ENCODE peak calls at places on chromosomes 3 and 15, in nine cellular contexts. B is astrocyte of the spinal cord; R is CD4-positive, alpha-beta T cell; D is AG09309; A is epithelial cell of esophagus; S is transverse colon; L is endothelial cell; W is pancreas; N is GM10248. U is an unnamed sample.

GRCh38 chr3:197366301-197367044 is 68.1 kb upstream of the DLG1 start:
- DNase-seq in B (peak; percentile 65), R (no peak), D (no peak), A (peak; percentile 81), S (no peak), L (no peak), W (no peak), N (no peak), U (peak; percentile 37)

GRCh38 chr3:196222876-196223595 is 6.7 kb downstream of the SLC51A start:
- DNase-seq in B (no peak), R (no peak), D (no peak), A (peak; percentile 74), S (no peak), L (no peak), W (no peak), N (no peak), U (no peak)

GRCh38 chr15:31169558-31169957 is 68.0 kb upstream of the TRPM1 start:
- DNase-seq in B (no peak), R (no peak), D (no peak), A (no peak), S (no peak), L (no peak), W (no peak), N (peak; percentile 59), U (no peak)

GRCh38 chr3:109731639-109732473 is 394.5 kb upstream of the DPPA4 start:
- DNase-seq in B (peak; percentile 69), R (peak; percentile 54), D (peak; percentile 28), A (peak; percentile 67), S (peak; percentile 51), L (peak; percentile 58), W (no peak), N (peak; percentile 12), U (peak; percentile 81)

GRCh38 chr15:77640615-77641014 is 7.9 kb upstream of the LINGO1 start:
- DNase-seq in B (no peak), R (no peak), D (no peak), A (no peak), S (no peak), L (no peak), W (no peak), N (no peak), U (no peak)

GRCh38 chr15:67823371-67824156 is 1.7 kb upstream of the SKOR1 start:
- DNase-seq in B (no peak), R (no peak), D (no peak), A (no peak), S (no peak), L (no peak), W (peak; percentile 67), N (no peak), U (no peak)

GRCh38 chr3:40019371-40019770 is 210.0 kb downstream of the MYRIP start:
- DNase-seq in B (no peak), R (no peak), D (no peak), A (no peak), S (peak; percentile 44), L (no peak), W (no peak), N (no peak), U (no peak)

GRCh38 chr3:71011565-71012287 is 571.8 kb downstream of the FOXP1 start:
- DNase-seq in B (peak; percentile 26), R (no peak), D (no peak), A (peak; percentile 88), S (no peak), L (no peak), W (no peak), N (no peak), U (no peak)

GRCh38 chr3:120472121-120472844 is 21.5 kb upstream of the FSTL1 start:
- DNase-seq in B (no peak), R (no peak), D (no peak), A (no peak), S (no peak), L (no peak), W (no peak), N (no peak), U (no peak)

DNA sequence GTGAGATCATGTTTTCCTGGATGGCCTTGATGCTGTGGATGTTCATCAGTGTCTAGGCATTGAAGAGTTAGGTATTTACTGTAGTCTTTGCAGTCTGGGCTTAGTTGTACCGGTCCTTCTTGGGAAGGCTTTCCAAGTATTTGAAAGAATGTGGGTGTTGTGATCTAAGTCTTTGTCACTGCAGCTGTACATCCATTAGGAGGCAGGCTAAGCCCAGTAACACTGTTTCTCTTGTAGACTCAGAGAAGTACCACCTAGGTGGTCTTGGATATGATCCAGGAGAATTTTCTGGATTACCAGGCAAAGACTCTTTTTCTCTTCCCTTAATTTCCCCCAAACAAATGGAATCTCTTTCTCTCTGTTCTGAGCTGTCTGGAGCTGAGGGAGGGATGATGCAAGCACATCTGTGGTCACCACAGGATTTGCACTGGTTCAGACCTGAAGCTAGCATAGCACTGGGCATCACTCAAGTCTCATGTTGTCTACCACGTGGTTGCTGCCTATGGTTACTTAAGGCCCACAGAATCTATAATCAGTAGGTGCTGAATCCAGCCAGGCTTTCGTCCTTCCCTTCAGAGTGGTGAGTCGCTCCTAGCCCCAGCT is 227.6 kb downstream of the NECTIN3 start:
- DNase-seq in B (peak; percentile 70), R (no peak), D (peak; percentile 39), A (peak; percentile 54), S (no peak), L (no peak), W (no peak), N (no peak), U (no peak)
- TF ChIP-seq CTCF in B (peak; percentile 30), R (no peak), D (peak; percentile 40), A (no peak), S (no peak), L (no peak), W (no peak), N (no peak), U (no peak)

DNA sequence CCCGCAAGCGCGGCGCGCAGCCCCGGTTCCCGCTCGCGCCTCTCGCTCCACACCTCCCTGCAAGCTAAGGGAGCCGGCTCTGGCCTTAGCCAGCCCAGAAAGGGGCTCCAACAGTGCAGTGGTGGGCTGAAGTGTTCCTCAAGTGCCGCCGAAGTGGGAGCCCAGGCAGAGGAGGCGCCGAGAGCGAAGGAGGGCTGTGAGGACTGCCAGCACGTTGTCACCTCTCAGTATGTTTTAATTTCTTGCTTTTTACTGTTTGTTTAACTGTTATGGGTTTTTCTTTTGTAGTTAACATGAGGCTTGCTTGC is 1525.7 kb downstream of the SI start:
- DNase-seq in B (no peak), R (no peak), D (no peak), A (no peak), S (no peak), L (no peak), W (no peak), N (no peak), U (no peak)
- TF ChIP-seq CTCF in B (no peak), R (no peak), D (no peak), A (no peak), S (no peak), L (no peak), W (no peak), N (no peak), U (no peak)

DNA sequence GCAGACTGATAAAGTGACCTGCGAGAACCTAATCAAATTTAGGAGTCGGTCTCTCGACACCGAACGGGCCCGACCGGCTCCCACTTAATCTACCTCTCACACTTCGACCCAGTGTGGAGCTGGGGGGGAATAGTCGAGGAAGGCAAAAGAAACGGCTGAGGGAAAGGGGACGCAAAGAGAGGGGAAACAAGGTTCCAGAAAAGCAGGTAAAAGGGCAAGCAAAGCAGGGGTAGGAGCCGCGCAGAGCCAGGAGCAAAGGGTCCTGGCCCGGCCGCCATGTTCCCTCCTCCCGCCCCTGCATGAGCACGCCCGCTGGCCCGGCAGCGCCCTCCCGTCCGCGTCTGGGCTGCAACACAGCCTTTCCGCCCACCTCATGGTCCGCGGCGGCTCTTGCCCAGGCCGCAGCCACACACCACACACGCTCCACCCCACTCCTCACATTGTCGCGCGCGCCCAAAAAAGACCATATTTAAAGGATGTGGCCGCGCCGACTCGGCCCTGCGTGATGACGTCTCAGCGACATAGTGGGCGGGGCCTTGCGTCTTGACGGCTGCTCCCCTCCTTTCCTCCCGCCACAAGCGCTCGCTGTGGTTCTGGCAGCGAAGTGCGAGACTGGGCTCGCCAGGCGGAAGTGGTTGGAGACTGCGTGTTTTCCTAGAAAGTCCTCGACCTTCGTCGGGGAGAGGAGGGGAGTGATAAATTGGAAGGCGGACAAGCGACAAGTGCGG is at the start of gene ICE2:
- DNase-seq in B (peak; percentile 96), R (peak; percentile 92), D (peak; percentile 64), A (peak; percentile 94), S (peak; percentile 98), L (peak; percentile 93), W (peak; percentile 97), N (peak; percentile 92), U (peak; percentile 96)
- TF ChIP-seq CTCF in B (no peak), R (no peak), D (no peak), A (no peak), S (no peak), L (no peak), W (no peak), N (peak; percentile 12), U (no peak)

GRCh38 chr3:84772841-84773240 is 185.9 kb upstream of the CADM2 start:
- DNase-seq in B (no peak), R (no peak), D (no peak), A (no peak), S (no peak), L (no peak), W (no peak), N (no peak), U (no peak)
- TF ChIP-seq CTCF in B (no peak), R (no peak), D (no peak), A (no peak), S (no peak), L (peak; percentile 14), W (no peak), N (no peak), U (no peak)

DNA sequence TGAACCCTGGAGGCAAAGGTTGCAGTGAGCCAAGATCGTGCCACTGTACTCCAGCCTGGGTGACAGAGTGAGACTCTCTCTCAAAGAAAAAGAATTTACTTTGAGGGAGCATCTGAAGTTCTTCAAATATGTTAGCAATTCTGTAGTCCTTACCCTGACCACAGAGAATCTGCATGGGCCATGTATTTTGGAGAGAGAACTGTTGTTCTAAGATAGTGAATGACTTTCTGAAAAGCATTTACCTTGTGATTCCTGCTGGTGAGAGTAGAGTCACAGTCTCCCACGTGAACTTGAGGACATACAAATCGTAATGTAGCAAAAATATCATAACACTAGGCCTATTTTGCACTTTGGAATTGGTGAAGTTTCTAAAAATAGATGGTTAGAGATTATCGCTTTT is 3.9 kb downstream of the BRK1 start:
- DNase-seq in B (no peak), R (no peak), D (no peak), A (no peak), S (no peak), L (no peak), W (no peak), N (no peak), U (no peak)
- TF ChIP-seq CTCF in B (no peak), R (no peak), D (no peak), A (no peak), S (no peak), L (no peak), W (no peak), N (no peak), U (no peak)

DNA sequence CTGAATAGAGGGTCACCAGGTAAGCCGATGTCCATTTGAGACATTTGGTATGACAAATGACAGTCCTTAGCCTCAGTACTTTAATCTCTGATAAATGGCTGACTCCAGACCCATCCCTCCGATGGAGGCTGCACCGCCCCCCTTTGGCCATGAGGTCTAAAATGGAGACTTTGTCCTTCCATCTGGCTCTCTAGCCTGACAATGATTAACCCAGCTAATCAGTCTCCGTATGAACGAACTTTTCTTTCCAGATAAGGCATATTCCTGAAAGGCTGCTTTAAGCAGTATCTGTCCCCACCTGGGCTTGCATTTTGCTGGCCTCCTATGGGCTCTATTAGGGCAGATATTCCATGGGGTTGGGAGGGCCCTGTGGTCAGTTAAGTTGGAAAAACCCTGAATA is 10.8 kb upstream of the MYZAP start:
- DNase-seq in B (no peak), R (no peak), D (no peak), A (no peak), S (peak; percentile 60), L (no peak), W (no peak), N (no peak), U (no peak)
- TF ChIP-seq CTCF in B (no peak), R (no peak), D (no peak), A (no peak), S (no peak), L (no peak), W (no peak), N (no peak), U (no peak)